ENCODE peak calls at places on chromosomes 7 and 10, in six cellular contexts. One of them, this sample, is unnamed.

GRCh38 chr10:72086466-72087391 is 1.6 kb downstream of the SPOCK2 start:
- DNase-seq in H9: peak; percentile 81
- DNase-seq in mesenchymal stem cell: no peak
- DNase-seq in neuronal stem cell: peak; percentile 24
- DNase-seq in mesendoderm: peak; percentile 60
- DNase-seq in H1: peak; percentile 69
- DNase-seq in this sample: peak; percentile 19

GRCh38 chr7:33736521-33737221 is 168.7 kb upstream of the BMPER start:
- DNase-seq in H9: no peak
- DNase-seq in mesenchymal stem cell: no peak
- DNase-seq in neuronal stem cell: no peak
- DNase-seq in mesendoderm: peak; percentile 71
- DNase-seq in H1: no peak
- DNase-seq in this sample: no peak

GRCh38 chr7:77802557-77803410 is 4.2 kb downstream of the PHTF2 start:
- DNase-seq in H9: no peak
- DNase-seq in mesenchymal stem cell: no peak
- DNase-seq in neuronal stem cell: no peak
- DNase-seq in mesendoderm: no peak
- DNase-seq in H1: no peak
- DNase-seq in this sample: no peak

GRCh38 chr10:71964669-71965515 is 697 bp downstream of the CHST3 start:
- DNase-seq in H9: peak; percentile 54
- DNase-seq in mesenchymal stem cell: peak; percentile 86
- DNase-seq in neuronal stem cell: no peak
- DNase-seq in mesendoderm: peak; percentile 77
- DNase-seq in H1: peak; percentile 67
- DNase-seq in this sample: peak; percentile 76

GRCh38 chr10:119761106-119761505 is 35.3 kb downstream of the INPP5F start:
- DNase-seq in H9: no peak
- DNase-seq in mesenchymal stem cell: peak; percentile 92
- DNase-seq in neuronal stem cell: no peak
- DNase-seq in mesendoderm: no peak
- DNase-seq in H1: no peak
- DNase-seq in this sample: peak; percentile 94

GRCh38 chr7:674454-675410 is 51.8 kb upstream of the DNAAF5 start:
- DNase-seq in H9: peak; percentile 16
- DNase-seq in mesenchymal stem cell: no peak
- DNase-seq in neuronal stem cell: no peak
- DNase-seq in mesendoderm: no peak
- DNase-seq in H1: no peak
- DNase-seq in this sample: no peak

GRCh38 chr10:5833814-5834213 is 20.6 kb upstream of the GDI2 start:
- DNase-seq in H9: no peak
- DNase-seq in mesenchymal stem cell: no peak
- DNase-seq in neuronal stem cell: no peak
- DNase-seq in mesendoderm: no peak
- DNase-seq in H1: no peak
- DNase-seq in this sample: no peak

GRCh38 chr7:66267249-66267648 is 62.1 kb downstream of the TPST1 start:
- DNase-seq in H9: no peak
- DNase-seq in mesenchymal stem cell: peak; percentile 91
- DNase-seq in neuronal stem cell: no peak
- DNase-seq in mesendoderm: no peak
- DNase-seq in H1: no peak
- DNase-seq in this sample: peak; percentile 91

GRCh38 chr7:142760071-142760642 is 10.6 kb upstream of the PRSS2 start:
- DNase-seq in H9: no peak
- DNase-seq in mesenchymal stem cell: no peak
- DNase-seq in neuronal stem cell: no peak
- DNase-seq in mesendoderm: peak; percentile 78
- DNase-seq in H1: no peak
- DNase-seq in this sample: no peak

GRCh38 chr10:70805619-70806215 is 10.0 kb upstream of the SGPL1 start:
- DNase-seq in H9: no peak
- DNase-seq in mesenchymal stem cell: no peak
- DNase-seq in neuronal stem cell: no peak
- DNase-seq in mesendoderm: no peak
- DNase-seq in H1: no peak
- DNase-seq in this sample: no peak

GRCh38 chr7:51029131-51029530 is 246.4 kb upstream of the GRB10 start:
- DNase-seq in H9: no peak
- DNase-seq in mesenchymal stem cell: no peak
- DNase-seq in neuronal stem cell: no peak
- DNase-seq in mesendoderm: no peak
- DNase-seq in H1: no peak
- DNase-seq in this sample: no peak

GRCh38 chr10:122139226-122139625 is 131.9 kb upstream of the BTBD16 start:
- DNase-seq in H9: no peak
- DNase-seq in mesenchymal stem cell: peak; percentile 46
- DNase-seq in neuronal stem cell: no peak
- DNase-seq in mesendoderm: no peak
- DNase-seq in H1: no peak
- DNase-seq in this sample: no peak

GRCh38 chr7:17368856-17369520 is 70.5 kb downstream of the AHR start:
- DNase-seq in H9: no peak
- DNase-seq in mesenchymal stem cell: no peak
- DNase-seq in neuronal stem cell: no peak
- DNase-seq in mesendoderm: no peak
- DNase-seq in H1: no peak
- DNase-seq in this sample: peak; percentile 13

GRCh38 chr7:74015670-74016069 is 12.3 kb upstream of the ELN start:
- DNase-seq in H9: no peak
- DNase-seq in mesenchymal stem cell: no peak
- DNase-seq in neuronal stem cell: no peak
- DNase-seq in mesendoderm: no peak
- DNase-seq in H1: no peak
- DNase-seq in this sample: no peak

DNA sequence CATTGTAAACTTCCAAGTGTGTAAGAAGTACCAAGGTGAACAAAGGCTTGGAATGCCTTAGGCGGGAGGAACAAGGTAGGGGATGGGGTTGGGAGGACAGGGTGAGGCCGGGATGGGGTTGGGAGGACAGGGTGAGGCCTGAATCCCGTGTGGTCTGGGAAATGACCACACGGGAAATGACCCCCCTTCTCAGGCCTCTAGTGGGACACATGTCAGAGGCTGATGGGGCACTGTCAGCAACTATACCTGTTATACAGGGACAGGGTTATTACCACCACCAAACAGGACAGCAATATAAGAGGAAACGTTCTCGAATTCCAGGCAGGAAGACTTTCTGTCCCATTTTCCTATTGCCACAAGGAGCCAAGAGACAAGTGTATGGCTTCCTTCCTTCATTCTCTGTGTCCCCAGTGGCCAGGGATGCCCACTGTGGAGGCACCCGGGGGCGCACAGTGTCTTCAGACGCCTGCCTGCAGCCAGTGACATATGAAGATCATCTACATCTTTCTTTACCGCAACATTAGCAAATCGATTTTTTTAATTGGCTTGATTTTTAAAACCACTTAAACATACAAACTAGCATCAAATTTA is 1.3 kb downstream of the MKI67 start:
- DNase-seq in H9: no peak
- DNase-seq in mesenchymal stem cell: peak; percentile 15
- DNase-seq in neuronal stem cell: no peak
- DNase-seq in mesendoderm: peak; percentile 3
- DNase-seq in H1: no peak
- DNase-seq in this sample: no peak
- H3K4ac ChIP-seq in H9: no peak overlapping the region
- H3K4ac ChIP-seq in mesenchymal stem cell: no peak overlapping the region
- H3K4ac ChIP-seq in neuronal stem cell: no peak overlapping the region
- H3K4ac ChIP-seq in mesendoderm: no peak overlapping the region
- H3K4ac ChIP-seq in H1: no peak overlapping the region
- H3K4ac ChIP-seq in this sample: no peak overlapping the region

DNA sequence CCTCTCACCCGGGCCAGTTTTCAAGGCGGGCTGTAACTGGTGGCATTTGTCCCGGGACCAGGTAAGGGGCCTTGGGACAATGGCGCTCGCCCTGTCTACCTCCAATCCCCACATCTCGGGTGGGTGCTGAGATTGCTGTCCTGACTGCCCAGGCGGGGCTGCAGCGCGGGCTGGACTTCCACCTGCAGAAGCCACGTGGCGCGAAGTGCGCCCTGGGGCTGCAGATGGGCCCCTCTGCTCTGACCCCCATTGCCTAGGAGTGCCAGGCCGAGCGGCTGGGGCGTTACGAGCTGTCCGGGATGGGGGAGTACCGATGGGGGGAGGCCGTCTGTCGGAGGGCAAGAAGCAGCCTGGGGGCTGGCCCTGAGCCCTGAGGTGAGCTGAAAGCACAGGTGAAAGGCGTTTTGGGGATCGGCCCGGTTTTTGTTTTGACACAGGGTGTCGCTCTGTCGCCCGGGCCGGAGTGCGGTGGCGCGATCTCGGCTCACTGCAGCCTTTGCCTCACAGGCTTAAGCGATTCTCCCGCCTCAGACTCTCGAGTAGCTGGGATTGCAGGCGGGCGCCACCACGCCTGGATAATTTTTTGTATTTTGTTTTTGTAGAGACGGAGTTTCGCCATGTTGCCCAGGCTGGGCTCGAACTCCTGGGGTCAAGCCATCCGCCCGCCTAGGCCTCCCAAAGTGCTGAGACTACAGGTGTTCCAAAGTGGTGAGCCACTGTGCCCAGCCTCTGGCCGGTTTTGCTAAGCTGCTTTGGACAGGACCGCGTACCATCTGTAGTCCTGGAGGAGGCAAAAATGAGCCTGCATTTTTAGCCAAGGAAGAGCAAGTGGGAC is at the start of gene SFXN2:
- DNase-seq in H9: no peak
- DNase-seq in mesenchymal stem cell: no peak
- DNase-seq in neuronal stem cell: no peak
- DNase-seq in mesendoderm: no peak
- DNase-seq in H1: no peak
- DNase-seq in this sample: no peak
- H3K4ac ChIP-seq in H9: no peak within 1 kb of the TSS
- H3K4ac ChIP-seq in mesenchymal stem cell: peak within 1 kb of the TSS; percentile 95
- H3K4ac ChIP-seq in neuronal stem cell: peak within 1 kb of the TSS; percentile 6
- H3K4ac ChIP-seq in mesendoderm: peak within 1 kb of the TSS; percentile 76
- H3K4ac ChIP-seq in H1: peak within 1 kb of the TSS; percentile 75
- H3K4ac ChIP-seq in this sample: peak within 1 kb of the TSS; percentile 79

GRCh38 chr7:138480527-138480926 is 20.5 kb downstream of the TRIM24 start:
- DNase-seq in H9: no peak
- DNase-seq in mesenchymal stem cell: no peak
- DNase-seq in neuronal stem cell: no peak
- DNase-seq in mesendoderm: no peak
- DNase-seq in H1: no peak
- DNase-seq in this sample: no peak

GRCh38 chr7:138477581-138477980 is 17.5 kb downstream of the TRIM24 start:
- DNase-seq in H9: no peak
- DNase-seq in mesenchymal stem cell: no peak
- DNase-seq in neuronal stem cell: no peak
- DNase-seq in mesendoderm: no peak
- DNase-seq in H1: no peak
- DNase-seq in this sample: no peak

GRCh38 chr7:138475377-138475776 is 15.3 kb downstream of the TRIM24 start:
- DNase-seq in H9: no peak
- DNase-seq in mesenchymal stem cell: no peak
- DNase-seq in neuronal stem cell: no peak
- DNase-seq in mesendoderm: no peak
- DNase-seq in H1: no peak
- DNase-seq in this sample: no peak

GRCh38 chr7:138478499-138478908 is 18.4 kb downstream of the TRIM24 start:
- DNase-seq in H9: no peak
- DNase-seq in mesenchymal stem cell: no peak
- DNase-seq in neuronal stem cell: no peak
- DNase-seq in mesendoderm: no peak
- DNase-seq in H1: no peak
- DNase-seq in this sample: no peak

GRCh38 chr7:138477081-138477578 is 17.1 kb downstream of the TRIM24 start:
- DNase-seq in H9: no peak
- DNase-seq in mesenchymal stem cell: no peak
- DNase-seq in neuronal stem cell: no peak
- DNase-seq in mesendoderm: no peak
- DNase-seq in H1: no peak
- DNase-seq in this sample: no peak
- H3K4ac ChIP-seq in H9: no peak overlapping the region
- H3K4ac ChIP-seq in mesenchymal stem cell: no peak overlapping the region
- H3K4ac ChIP-seq in neuronal stem cell: no peak overlapping the region
- H3K4ac ChIP-seq in mesendoderm: no peak overlapping the region
- H3K4ac ChIP-seq in H1: no peak overlapping the region
- H3K4ac ChIP-seq in this sample: no peak overlapping the region

GRCh38 chr7:82056282-82056681 is 286.4 kb upstream of the HGF start:
- DNase-seq in H9: no peak
- DNase-seq in mesenchymal stem cell: no peak
- DNase-seq in neuronal stem cell: no peak
- DNase-seq in mesendoderm: no peak
- DNase-seq in H1: no peak
- DNase-seq in this sample: peak; percentile 31

GRCh38 chr7:82053453-82054032 is 283.7 kb upstream of the HGF start:
- DNase-seq in H9: no peak
- DNase-seq in mesenchymal stem cell: peak; percentile 37
- DNase-seq in neuronal stem cell: no peak
- DNase-seq in mesendoderm: no peak
- DNase-seq in H1: no peak
- DNase-seq in this sample: peak; percentile 50

GRCh38 chr7:82051641-82052040 is 281.8 kb upstream of the HGF start:
- DNase-seq in H9: no peak
- DNase-seq in mesenchymal stem cell: peak; percentile 26
- DNase-seq in neuronal stem cell: no peak
- DNase-seq in mesendoderm: peak; percentile 79
- DNase-seq in H1: no peak
- DNase-seq in this sample: no peak

GRCh38 chr7:82054544-82054943 is 284.7 kb upstream of the HGF start:
- DNase-seq in H9: no peak
- DNase-seq in mesenchymal stem cell: no peak
- DNase-seq in neuronal stem cell: no peak
- DNase-seq in mesendoderm: no peak
- DNase-seq in H1: no peak
- DNase-seq in this sample: peak; percentile 58

DNA sequence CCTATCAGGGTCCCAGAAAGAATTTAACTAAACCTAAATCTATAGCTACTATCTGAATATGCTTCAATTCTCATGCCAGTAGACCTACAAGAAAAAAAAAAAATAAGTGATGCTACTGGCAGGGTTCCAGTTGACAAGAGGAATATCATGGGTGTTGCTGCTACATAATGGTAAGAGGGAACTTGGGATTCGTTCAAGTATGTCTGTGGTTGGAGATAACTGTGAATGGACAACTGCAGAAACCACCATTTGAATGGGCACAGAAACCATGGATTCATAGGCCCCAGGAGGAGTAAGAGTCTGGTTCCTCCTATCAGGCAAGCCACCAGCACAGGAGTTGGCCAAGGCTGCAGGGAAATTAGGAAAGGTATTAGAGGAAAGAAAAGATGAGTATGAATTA is 287.6 kb upstream of the HGF start:
- DNase-seq in H9: no peak
- DNase-seq in mesenchymal stem cell: no peak
- DNase-seq in neuronal stem cell: no peak
- DNase-seq in mesendoderm: no peak
- DNase-seq in H1: no peak
- DNase-seq in this sample: no peak
- H3K4ac ChIP-seq in H9: no peak overlapping the region
- H3K4ac ChIP-seq in mesenchymal stem cell: no peak overlapping the region
- H3K4ac ChIP-seq in neuronal stem cell: no peak overlapping the region
- H3K4ac ChIP-seq in mesendoderm: no peak overlapping the region
- H3K4ac ChIP-seq in H1: no peak overlapping the region
- H3K4ac ChIP-seq in this sample: no peak overlapping the region

GRCh38 chr10:75209325-75210192 is 1.0 kb upstream of the VDAC2 start:
- DNase-seq in H9: no peak
- DNase-seq in mesenchymal stem cell: peak; percentile 81
- DNase-seq in neuronal stem cell: no peak
- DNase-seq in mesendoderm: peak; percentile 58
- DNase-seq in H1: no peak
- DNase-seq in this sample: peak; percentile 65
- H3K4ac ChIP-seq in H9: no peak overlapping the region
- H3K4ac ChIP-seq in mesenchymal stem cell: peak overlapping the region; percentile 100
- H3K4ac ChIP-seq in neuronal stem cell: peak overlapping the region; percentile 26
- H3K4ac ChIP-seq in mesendoderm: peak overlapping the region; percentile 87
- H3K4ac ChIP-seq in H1: peak overlapping the region; percentile 92
- H3K4ac ChIP-seq in this sample: peak overlapping the region; percentile 99

GRCh38 chr7:37385787-37386186 is 62.9 kb downstream of the ELMO1 start:
- DNase-seq in H9: no peak
- DNase-seq in mesenchymal stem cell: no peak
- DNase-seq in neuronal stem cell: no peak
- DNase-seq in mesendoderm: no peak
- DNase-seq in H1: no peak
- DNase-seq in this sample: no peak
- H3K4ac ChIP-seq in H9: no peak overlapping the region
- H3K4ac ChIP-seq in mesenchymal stem cell: no peak overlapping the region
- H3K4ac ChIP-seq in neuronal stem cell: no peak overlapping the region
- H3K4ac ChIP-seq in mesendoderm: no peak overlapping the region
- H3K4ac ChIP-seq in H1: no peak overlapping the region
- H3K4ac ChIP-seq in this sample: no peak overlapping the region

This sample was measured in IMR-90.